ENCODE peak calls at places on chromosomes 11 and 22, in six cellular contexts. H is transverse colon, P is right atrium auricular region, N is astrocyte, M is Panc1, F is breast epithelium. Q is an unnamed sample.

GRCh38 chr11:81658722-81659121 is 1074.9 kb downstream of the FAM181B start:
- DNase-seq in H (no peak), P (no peak), N (no peak), M (no peak), F (no peak), Q (peak)

GRCh38 chr11:70742553-70743291 is 344.4 kb downstream of the CTTN start:
- DNase-seq in H (no peak), P (no peak), N (no peak), M (no peak), F (no peak), Q (no peak)

GRCh38 chr11:693887-694562 is 997 bp downstream of the DEAF1 start:
- DNase-seq in H (peak), P (no peak), N (no peak), M (no peak), F (no peak), Q (no peak)

GRCh38 chr22:27491888-27492287 is 309.7 kb downstream of the MN1 start:
- DNase-seq in H (no peak), P (no peak), N (no peak), M (no peak), F (no peak), Q (no peak)

GRCh38 chr11:60657880-60658279 is 41.5 kb upstream of the MS4A8 start:
- DNase-seq in H (peak), P (no peak), N (no peak), M (no peak), F (no peak), Q (no peak)

GRCh38 chr11:107247189-107247588 is 210.4 kb downstream of the CWF19L2 start:
- DNase-seq in H (no peak), P (no peak), N (no peak), M (no peak), F (no peak), Q (no peak)

GRCh38 chr22:26124991-26125725 is 44.1 kb upstream of the SEZ6L start:
- DNase-seq in H (no peak), P (no peak), N (no peak), M (no peak), F (no peak), Q (no peak)

GRCh38 chr22:41983516-41983915 is 14.3 kb downstream of the SEPTIN3 start:
- DNase-seq in H (no peak), P (no peak), N (no peak), M (no peak), F (no peak), Q (no peak)

GRCh38 chr11:134032501-134033091 is 36.3 kb upstream of the JAM3 start:
- DNase-seq in H (no peak), P (no peak), N (no peak), M (no peak), F (no peak), Q (no peak)

GRCh38 chr11:128133501-128133900 is 453.9 kb downstream of the ETS1 start:
- DNase-seq in H (no peak), P (no peak), N (peak), M (no peak), F (no peak), Q (no peak)

GRCh38 chr22:23204541-23205157 is 24.3 kb downstream of the BCR start:
- DNase-seq in H (no peak), P (peak), N (no peak), M (no peak), F (peak), Q (no peak)

GRCh38 chr22:27397948-27398330 is 403.6 kb downstream of the MN1 start:
- DNase-seq in H (peak), P (peak), N (no peak), M (no peak), F (no peak), Q (no peak)

GRCh38 chr22:40502919-40503318 is 132.5 kb downstream of the SGSM3 start:
- DNase-seq in H (no peak), P (no peak), N (no peak), M (no peak), F (no peak), Q (no peak)

DNA sequence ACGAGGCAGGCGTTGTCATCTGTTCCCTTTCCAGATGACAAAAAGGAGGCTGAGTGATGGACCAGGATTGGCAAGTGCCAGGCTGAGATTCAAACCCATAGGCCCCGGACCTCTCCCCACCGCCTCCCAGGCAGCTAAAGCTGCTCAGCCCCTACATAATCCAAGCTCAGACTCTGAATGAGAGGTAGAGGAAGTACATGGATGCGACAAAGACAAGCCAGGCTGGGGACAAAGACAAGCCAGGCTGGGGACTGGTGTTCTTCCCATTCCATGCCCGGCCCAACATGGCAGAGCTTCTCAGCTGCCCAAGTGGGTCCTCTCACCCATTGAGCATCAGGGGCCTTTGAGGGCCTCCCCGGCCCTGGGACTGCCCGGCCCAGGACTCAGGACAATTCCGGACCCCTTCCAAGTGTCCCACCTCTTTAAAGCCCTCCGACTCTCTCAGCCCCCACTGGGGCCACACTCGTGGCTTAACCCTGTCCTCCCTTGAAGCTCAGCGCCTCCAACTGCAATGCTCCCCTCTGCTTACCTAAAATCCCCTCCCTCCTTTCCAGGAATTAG is 4.8 kb downstream of the MFNG start:
- DNase-seq in H (no peak), P (no peak), N (no peak), M (no peak), F (no peak), Q (no peak)
- H3K27ac ChIP-seq in H (no peak), P (no peak), N (no peak), M (no peak), F (no peak), Q (no peak)

GRCh38 chr11:35304393-35304790 is 115.0 kb downstream of the SLC1A2 start:
- DNase-seq in H (no peak), P (no peak), N (peak), M (no peak), F (no peak), Q (no peak)

GRCh38 chr11:35303596-35304392 is 115.6 kb downstream of the SLC1A2 start:
- DNase-seq in H (peak), P (peak), N (peak), M (no peak), F (peak), Q (no peak)

GRCh38 chr11:35304900-35305299 is 114.5 kb downstream of the SLC1A2 start:
- DNase-seq in H (no peak), P (no peak), N (peak), M (no peak), F (no peak), Q (no peak)

GRCh38 chr11:35307221-35307621 is 112.1 kb downstream of the SLC1A2 start:
- DNase-seq in H (no peak), P (no peak), N (no peak), M (no peak), F (no peak), Q (no peak)

GRCh38 chr11:35305670-35306382 is 113.5 kb downstream of the SLC1A2 start:
- DNase-seq in H (peak), P (no peak), N (no peak), M (no peak), F (no peak), Q (peak)
- TF ChIP-seq CTCF in H (peak), P (peak), N (no peak), M (peak), F (peak), Q (peak)

DNA sequence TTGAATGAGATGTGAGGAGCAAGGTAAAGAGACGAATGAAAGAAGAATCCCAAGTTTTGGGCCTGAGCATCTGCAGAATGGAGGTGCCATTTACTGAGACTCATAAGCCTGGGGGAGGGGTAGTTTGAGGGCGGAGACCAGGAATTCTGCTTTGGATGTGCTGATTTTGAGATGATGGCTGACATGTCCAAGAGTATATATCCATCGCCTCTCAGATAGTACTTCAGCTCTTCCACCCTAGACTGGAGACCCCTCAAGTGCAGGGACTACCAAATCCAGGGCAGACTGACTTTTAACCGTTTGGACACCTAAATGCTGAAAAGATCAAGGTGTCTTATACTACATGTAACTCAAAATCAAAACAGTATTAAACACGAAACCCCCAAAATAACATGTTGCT is 1.3 kb upstream of the SDF2L1 start:
- DNase-seq in H (no peak), P (no peak), N (no peak), M (no peak), F (no peak), Q (no peak)
- H3K27ac ChIP-seq in H (no peak), P (no peak), N (no peak), M (peak), F (no peak), Q (no peak)

GRCh38 chr11:102589047-102589459 is 36.1 kb downstream of the MMP20 start:
- DNase-seq in H (no peak), P (no peak), N (no peak), M (no peak), F (no peak), Q (no peak)
- TF ChIP-seq CTCF in H (no peak), P (no peak), N (no peak), M (no peak), F (no peak), Q (no peak)

DNA sequence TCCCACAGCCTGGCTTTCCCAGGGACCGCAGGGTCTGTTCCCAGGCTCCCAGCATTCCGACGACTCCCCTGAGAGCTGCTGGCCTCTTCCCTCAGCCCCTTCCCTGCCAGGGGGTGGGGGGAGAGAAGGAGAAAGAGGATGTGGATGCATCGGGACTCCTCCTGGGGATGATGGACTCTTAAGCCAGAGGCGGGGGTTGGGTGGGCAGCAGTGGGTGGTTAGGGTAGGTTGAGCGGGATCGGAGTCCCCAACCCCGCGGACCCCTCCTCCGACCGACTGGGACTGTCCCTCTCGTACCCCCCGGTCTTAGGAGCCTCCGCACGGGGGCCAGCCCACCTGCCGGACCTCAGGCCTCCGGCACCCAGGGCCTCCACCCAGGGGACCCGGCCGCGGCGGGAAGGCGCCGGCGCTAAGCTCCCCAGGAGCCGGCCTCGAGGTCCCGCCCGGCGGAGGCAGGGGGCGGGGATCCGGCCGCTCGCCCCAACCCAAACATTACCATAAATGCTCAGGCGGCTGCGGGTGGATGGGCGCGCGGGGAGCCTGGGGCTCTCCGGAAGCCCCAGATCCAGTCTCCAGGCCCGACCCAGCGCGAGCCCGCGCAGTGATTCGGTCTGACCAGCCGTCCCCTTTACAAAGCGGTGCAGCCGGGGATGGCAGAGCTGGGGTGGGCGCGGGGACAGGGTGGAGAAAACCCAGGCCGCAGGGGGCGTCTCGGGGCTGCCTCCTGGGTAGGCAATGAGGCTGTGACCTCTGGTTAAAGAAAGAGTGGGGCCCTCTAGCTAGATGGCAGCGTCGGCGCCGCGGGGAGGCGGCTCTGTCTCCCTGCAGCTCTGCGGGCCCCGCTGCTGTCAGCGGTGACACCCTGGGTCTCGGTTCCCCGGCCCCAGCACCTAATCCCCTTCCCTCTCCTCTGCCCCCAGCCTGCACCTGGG is 3.9 kb upstream of the MCAM start:
- DNase-seq in H (peak), P (no peak), N (peak), M (no peak), F (peak), Q (no peak)
- H3K27ac ChIP-seq in H (peak), P (peak), N (peak), M (peak), F (peak), Q (peak)

GRCh38 chr11:34940026-34940677 is 23.7 kb downstream of the PDHX start:
- DNase-seq in H (no peak), P (no peak), N (peak), M (no peak), F (no peak), Q (no peak)
- TF ChIP-seq CTCF in H (no peak), P (no peak), N (no peak), M (peak), F (no peak), Q (no peak)

GRCh38 chr11:130638624-130639023 is 190.2 kb downstream of the ADAMTS15 start:
- DNase-seq in H (no peak), P (no peak), N (no peak), M (no peak), F (no peak), Q (no peak)
- H3K27ac ChIP-seq in H (no peak), P (no peak), N (no peak), M (peak), F (peak), Q (no peak)

GRCh38 chr11:96091476-96091875 is 167.6 kb upstream of the MTMR2 start:
- DNase-seq in H (no peak), P (no peak), N (no peak), M (peak), F (no peak), Q (no peak)
- TF ChIP-seq CTCF in H (no peak), P (no peak), N (no peak), M (peak), F (no peak), Q (no peak)

GRCh38 chr11:20027546-20028014 is 132.7 kb downstream of the DBX1 start:
- DNase-seq in H (no peak), P (no peak), N (peak), M (no peak), F (no peak), Q (no peak)
- H3K27ac ChIP-seq in H (no peak), P (no peak), N (no peak), M (no peak), F (no peak), Q (peak)